ENCODE peak calls at places on chromosomes 6 and 20, in seven cellular contexts. One of them, this sample, is unnamed.

GRCh38 chr6:159969204-159969912 is 476 bp downstream of the IGF2R start:
- DNase-seq in upper lobe of right lung: peak; percentile 82
- DNase-seq in colonic mucosa: no peak
- DNase-seq in PC-3: no peak
- DNase-seq in fibroblast of lung: peak; percentile 29
- DNase-seq in cardiac muscle cell: peak; percentile 49
- DNase-seq in A549: no peak
- DNase-seq in this sample: no peak

GRCh38 chr6:160275511-160276003 is 16.9 kb upstream of the SLC22A2 start:
- DNase-seq in colonic mucosa: no peak
- DNase-seq in cardiac muscle cell: no peak
- DNase-seq in upper lobe of right lung: no peak
- DNase-seq in fibroblast of lung: no peak
- DNase-seq in A549: no peak
- DNase-seq in PC-3: no peak
- DNase-seq in this sample: peak; percentile 42

GRCh38 chr6:131039345-131039680 is 23.7 kb downstream of the EPB41L2 start:
- DNase-seq in A549: no peak
- DNase-seq in upper lobe of right lung: no peak
- DNase-seq in cardiac muscle cell: no peak
- DNase-seq in colonic mucosa: no peak
- DNase-seq in fibroblast of lung: no peak
- DNase-seq in PC-3: no peak
- DNase-seq in this sample: no peak

GRCh38 chr20:37346526-37347346 is 796 bp downstream of the SRC start:
- DNase-seq in A549: no peak
- DNase-seq in upper lobe of right lung: no peak
- DNase-seq in colonic mucosa: no peak
- DNase-seq in PC-3: no peak
- DNase-seq in cardiac muscle cell: peak; percentile 4
- DNase-seq in fibroblast of lung: no peak
- DNase-seq in this sample: no peak

GRCh38 chr6:117928833-117929232 is 21.8 kb downstream of the SLC35F1 start:
- DNase-seq in A549: no peak
- DNase-seq in fibroblast of lung: no peak
- DNase-seq in upper lobe of right lung: no peak
- DNase-seq in cardiac muscle cell: no peak
- DNase-seq in colonic mucosa: no peak
- DNase-seq in PC-3: no peak
- DNase-seq in this sample: no peak

GRCh38 chr6:42928748-42929087 is 562 bp upstream of the CNPY3 start:
- DNase-seq in PC-3: peak; percentile 10
- DNase-seq in cardiac muscle cell: no peak
- DNase-seq in colonic mucosa: no peak
- DNase-seq in upper lobe of right lung: no peak
- DNase-seq in fibroblast of lung: no peak
- DNase-seq in A549: no peak
- DNase-seq in this sample: no peak

GRCh38 chr6:15501806-15502450 is 160.9 kb downstream of the DTNBP1 start:
- DNase-seq in colonic mucosa: no peak
- DNase-seq in PC-3: peak; percentile 27
- DNase-seq in upper lobe of right lung: peak; percentile 64
- DNase-seq in cardiac muscle cell: peak; percentile 95
- DNase-seq in fibroblast of lung: peak; percentile 84
- DNase-seq in A549: no peak
- DNase-seq in this sample: peak; percentile 59

GRCh38 chr20:38997622-38998021 is 35.5 kb downstream of the DHX35 start:
- DNase-seq in PC-3: no peak
- DNase-seq in fibroblast of lung: peak; percentile 64
- DNase-seq in A549: no peak
- DNase-seq in upper lobe of right lung: no peak
- DNase-seq in cardiac muscle cell: no peak
- DNase-seq in colonic mucosa: no peak
- DNase-seq in this sample: no peak

GRCh38 chr6:88722691-88723090 is 240.7 kb downstream of the RNGTT start:
- DNase-seq in PC-3: no peak
- DNase-seq in A549: no peak
- DNase-seq in upper lobe of right lung: no peak
- DNase-seq in cardiac muscle cell: no peak
- DNase-seq in fibroblast of lung: peak; percentile 48
- DNase-seq in colonic mucosa: no peak
- DNase-seq in this sample: no peak

GRCh38 chr20:49482173-49482572 is 295 bp downstream of the KCNB1 start:
- DNase-seq in upper lobe of right lung: no peak
- DNase-seq in PC-3: no peak
- DNase-seq in fibroblast of lung: no peak
- DNase-seq in colonic mucosa: no peak
- DNase-seq in cardiac muscle cell: no peak
- DNase-seq in A549: no peak
- DNase-seq in this sample: no peak

GRCh38 chr6:139965393-139965792 is 590.9 kb upstream of the CITED2 start:
- DNase-seq in PC-3: no peak
- DNase-seq in cardiac muscle cell: peak; percentile 63
- DNase-seq in upper lobe of right lung: no peak
- DNase-seq in fibroblast of lung: peak; percentile 63
- DNase-seq in colonic mucosa: no peak
- DNase-seq in A549: no peak
- DNase-seq in this sample: no peak

GRCh38 chr20:50376888-50377459 is 133.2 kb upstream of the PTPN1 start:
- DNase-seq in PC-3: peak; percentile 96
- DNase-seq in fibroblast of lung: no peak
- DNase-seq in colonic mucosa: no peak
- DNase-seq in upper lobe of right lung: no peak
- DNase-seq in A549: no peak
- DNase-seq in cardiac muscle cell: no peak
- DNase-seq in this sample: no peak

GRCh38 chr6:156767603-156768467 is 9.3 kb upstream of the ARID1B start:
- DNase-seq in upper lobe of right lung: no peak
- DNase-seq in A549: no peak
- DNase-seq in colonic mucosa: no peak
- DNase-seq in fibroblast of lung: peak; percentile 29
- DNase-seq in PC-3: no peak
- DNase-seq in cardiac muscle cell: no peak
- DNase-seq in this sample: no peak

GRCh38 chr6:168916576-168917207 is 337.0 kb downstream of the THBS2 start:
- DNase-seq in A549: no peak
- DNase-seq in PC-3: no peak
- DNase-seq in cardiac muscle cell: peak; percentile 72
- DNase-seq in fibroblast of lung: peak; percentile 47
- DNase-seq in upper lobe of right lung: no peak
- DNase-seq in colonic mucosa: no peak
- DNase-seq in this sample: peak; percentile 21

GRCh38 chr6:166998256-166999144 is 697 bp upstream of the CEP43 start:
- DNase-seq in fibroblast of lung: no peak
- DNase-seq in colonic mucosa: peak; percentile 38
- DNase-seq in PC-3: no peak
- DNase-seq in A549: peak; percentile 2
- DNase-seq in cardiac muscle cell: no peak
- DNase-seq in upper lobe of right lung: peak; percentile 75
- DNase-seq in this sample: no peak

GRCh38 chr20:39630215-39630614 is 668.1 kb downstream of the DHX35 start:
- DNase-seq in fibroblast of lung: no peak
- DNase-seq in PC-3: no peak
- DNase-seq in upper lobe of right lung: no peak
- DNase-seq in colonic mucosa: no peak
- DNase-seq in cardiac muscle cell: no peak
- DNase-seq in A549: no peak
- DNase-seq in this sample: no peak

GRCh38 chr6:43790031-43790430 is 20.0 kb downstream of the VEGFA start:
- DNase-seq in PC-3: no peak
- DNase-seq in fibroblast of lung: no peak
- DNase-seq in A549: no peak
- DNase-seq in cardiac muscle cell: peak; percentile 93
- DNase-seq in colonic mucosa: no peak
- DNase-seq in upper lobe of right lung: no peak
- DNase-seq in this sample: no peak

GRCh38 chr6:22362361-22362760 is 65.5 kb upstream of the PRL start:
- DNase-seq in A549: no peak
- DNase-seq in colonic mucosa: no peak
- DNase-seq in cardiac muscle cell: no peak
- DNase-seq in fibroblast of lung: no peak
- DNase-seq in PC-3: peak; percentile 87
- DNase-seq in upper lobe of right lung: no peak
- DNase-seq in this sample: no peak

GRCh38 chr6:73566954-73567591 is 46.2 kb upstream of the EEF1A1 start:
- DNase-seq in upper lobe of right lung: peak; percentile 74
- DNase-seq in cardiac muscle cell: peak; percentile 66
- DNase-seq in fibroblast of lung: peak; percentile 27
- DNase-seq in A549: peak; percentile 91
- DNase-seq in colonic mucosa: peak; percentile 93
- DNase-seq in PC-3: no peak
- DNase-seq in this sample: peak; percentile 78

GRCh38 chr6:100121854-100122609 is 128.0 kb upstream of the MCHR2 start:
- DNase-seq in cardiac muscle cell: no peak
- DNase-seq in colonic mucosa: no peak
- DNase-seq in PC-3: no peak
- DNase-seq in A549: no peak
- DNase-seq in fibroblast of lung: no peak
- DNase-seq in upper lobe of right lung: no peak
- DNase-seq in this sample: no peak

GRCh38 chr6:167988945-167989841 is 8.3 kb upstream of the KIF25 start:
- DNase-seq in A549: no peak
- DNase-seq in upper lobe of right lung: peak; percentile 62
- DNase-seq in fibroblast of lung: no peak
- DNase-seq in colonic mucosa: no peak
- DNase-seq in cardiac muscle cell: no peak
- DNase-seq in PC-3: no peak
- DNase-seq in this sample: no peak

GRCh38 chr20:62925420-62926228 is 681 bp downstream of the DIDO1 start:
- DNase-seq in upper lobe of right lung: peak; percentile 77
- DNase-seq in PC-3: peak; percentile 35
- DNase-seq in cardiac muscle cell: peak; percentile 21
- DNase-seq in A549: peak; percentile 34
- DNase-seq in fibroblast of lung: peak; percentile 33
- DNase-seq in colonic mucosa: peak; percentile 52
- DNase-seq in this sample: peak; percentile 71

GRCh38 chr20:9068232-9068781 is 580 bp upstream of the PLCB4 start:
- DNase-seq in upper lobe of right lung: peak; percentile 64
- DNase-seq in A549: peak; percentile 72
- DNase-seq in fibroblast of lung: peak; percentile 56
- DNase-seq in cardiac muscle cell: peak; percentile 19
- DNase-seq in PC-3: peak; percentile 69
- DNase-seq in colonic mucosa: peak; percentile 39
- DNase-seq in this sample: peak; percentile 66

GRCh38 chr6:42197574-42198362 is 3.0 kb upstream of the GUCA1B start:
- DNase-seq in PC-3: peak; percentile 94
- DNase-seq in upper lobe of right lung: no peak
- DNase-seq in colonic mucosa: no peak
- DNase-seq in fibroblast of lung: peak; percentile 87
- DNase-seq in A549: peak; percentile 68
- DNase-seq in cardiac muscle cell: peak; percentile 83
- DNase-seq in this sample: peak; percentile 90

GRCh38 chr6:162814417-162814988 is 86.7 kb downstream of the PACRG start:
- DNase-seq in colonic mucosa: no peak
- DNase-seq in A549: no peak
- DNase-seq in upper lobe of right lung: no peak
- DNase-seq in cardiac muscle cell: no peak
- DNase-seq in PC-3: no peak
- DNase-seq in fibroblast of lung: no peak
- DNase-seq in this sample: no peak

GRCh38 chr6:1497593-1498105 is 108.3 kb downstream of the FOXF2 start:
- DNase-seq in fibroblast of lung: no peak
- DNase-seq in upper lobe of right lung: no peak
- DNase-seq in A549: no peak
- DNase-seq in colonic mucosa: no peak
- DNase-seq in PC-3: no peak
- DNase-seq in cardiac muscle cell: no peak
- DNase-seq in this sample: no peak

GRCh38 chr6:24554474-24554873 is 59.7 kb downstream of the ALDH5A1 start:
- DNase-seq in fibroblast of lung: no peak
- DNase-seq in cardiac muscle cell: no peak
- DNase-seq in upper lobe of right lung: no peak
- DNase-seq in PC-3: peak; percentile 11
- DNase-seq in A549: no peak
- DNase-seq in colonic mucosa: no peak
- DNase-seq in this sample: no peak
- TF ChIP-seq CTCF in fibroblast of lung: no peak
- TF ChIP-seq CTCF in cardiac muscle cell: no peak
- TF ChIP-seq CTCF in upper lobe of right lung: no peak
- TF ChIP-seq CTCF in PC-3: no peak
- TF ChIP-seq CTCF in A549: no peak
- TF ChIP-seq CTCF in colonic mucosa: no peak
- TF ChIP-seq CTCF in this sample: no peak

GRCh38 chr6:132505158-132505557 is 7.8 kb downstream of the STX7 start:
- DNase-seq in colonic mucosa: no peak
- DNase-seq in A549: no peak
- DNase-seq in fibroblast of lung: no peak
- DNase-seq in upper lobe of right lung: no peak
- DNase-seq in cardiac muscle cell: no peak
- DNase-seq in PC-3: no peak
- DNase-seq in this sample: no peak

GRCh38 chr6:132506869-132507813 is 5.8 kb downstream of the STX7 start:
- DNase-seq in cardiac muscle cell: no peak
- DNase-seq in fibroblast of lung: no peak
- DNase-seq in upper lobe of right lung: no peak
- DNase-seq in PC-3: no peak
- DNase-seq in A549: no peak
- DNase-seq in colonic mucosa: no peak
- DNase-seq in this sample: no peak

GRCh38 chr6:132511159-132511835 is 1.6 kb downstream of the STX7 start:
- DNase-seq in colonic mucosa: peak; percentile 32
- DNase-seq in fibroblast of lung: no peak
- DNase-seq in A549: peak; percentile 2
- DNase-seq in upper lobe of right lung: no peak
- DNase-seq in PC-3: no peak
- DNase-seq in cardiac muscle cell: peak; percentile 22
- DNase-seq in this sample: no peak

GRCh38 chr6:132504757-132505156 is 8.2 kb downstream of the STX7 start:
- DNase-seq in upper lobe of right lung: no peak
- DNase-seq in cardiac muscle cell: no peak
- DNase-seq in PC-3: no peak
- DNase-seq in A549: no peak
- DNase-seq in fibroblast of lung: no peak
- DNase-seq in colonic mucosa: no peak
- DNase-seq in this sample: no peak

GRCh38 chr6:132506461-132506860 is 6.5 kb downstream of the STX7 start:
- DNase-seq in colonic mucosa: no peak
- DNase-seq in upper lobe of right lung: no peak
- DNase-seq in A549: no peak
- DNase-seq in cardiac muscle cell: no peak
- DNase-seq in PC-3: no peak
- DNase-seq in fibroblast of lung: no peak
- DNase-seq in this sample: no peak
- H3K4me3 ChIP-seq in colonic mucosa: no peak overlapping the region
- H3K4me3 ChIP-seq in upper lobe of right lung: no peak overlapping the region
- H3K4me3 ChIP-seq in A549: no peak overlapping the region
- H3K4me3 ChIP-seq in cardiac muscle cell: no peak overlapping the region
- H3K4me3 ChIP-seq in PC-3: no peak overlapping the region
- H3K4me3 ChIP-seq in fibroblast of lung: no peak overlapping the region
- H3K4me3 ChIP-seq in this sample: no peak overlapping the region

GRCh38 chr6:130037207-130037811 is 18.9 kb downstream of the L3MBTL3 start:
- DNase-seq in cardiac muscle cell: peak; percentile 14
- DNase-seq in A549: no peak
- DNase-seq in fibroblast of lung: no peak
- DNase-seq in upper lobe of right lung: no peak
- DNase-seq in colonic mucosa: no peak
- DNase-seq in PC-3: peak; percentile 40
- DNase-seq in this sample: peak; percentile 37
- TF ChIP-seq CTCF in cardiac muscle cell: peak; percentile 55
- TF ChIP-seq CTCF in A549: peak; percentile 27
- TF ChIP-seq CTCF in fibroblast of lung: peak; percentile 14
- TF ChIP-seq CTCF in upper lobe of right lung: peak; percentile 47
- TF ChIP-seq CTCF in colonic mucosa: peak; percentile 30
- TF ChIP-seq CTCF in PC-3: peak; percentile 56
- TF ChIP-seq CTCF in this sample: peak; percentile 26

GRCh38 chr20:1651268-1651667 is 6.3 kb downstream of the SIRPG start:
- DNase-seq in fibroblast of lung: no peak
- DNase-seq in cardiac muscle cell: no peak
- DNase-seq in PC-3: no peak
- DNase-seq in colonic mucosa: no peak
- DNase-seq in A549: no peak
- DNase-seq in upper lobe of right lung: no peak
- DNase-seq in this sample: no peak
- H3K4me3 ChIP-seq in fibroblast of lung: no peak overlapping the region
- H3K4me3 ChIP-seq in cardiac muscle cell: no peak overlapping the region
- H3K4me3 ChIP-seq in PC-3: no peak overlapping the region
- H3K4me3 ChIP-seq in colonic mucosa: no peak overlapping the region
- H3K4me3 ChIP-seq in A549: no peak overlapping the region
- H3K4me3 ChIP-seq in upper lobe of right lung: no peak overlapping the region
- H3K4me3 ChIP-seq in this sample: no peak overlapping the region